ENCODE peak calls at places on chromosomes 2 and 18, in four cellular contexts. One of them, this sample, is unnamed.

GRCh38 chr2:39994151-39994550 is 215.1 kb upstream of the THUMPD2 start:
- DNase-seq in neural progenitor cell: no peak
- DNase-seq in left lung: no peak
- DNase-seq in mammary epithelial cell: peak; percentile 78
- DNase-seq in this sample: no peak

GRCh38 chr2:68043719-68044498 is 18.9 kb downstream of the C1D start:
- DNase-seq in left lung: no peak
- DNase-seq in neural progenitor cell: no peak
- DNase-seq in mammary epithelial cell: peak; percentile 40
- DNase-seq in this sample: no peak

GRCh38 chr2:192016265-192016664 is 169.4 kb upstream of the CAVIN2 start:
- DNase-seq in mammary epithelial cell: peak; percentile 2
- DNase-seq in left lung: no peak
- DNase-seq in neural progenitor cell: no peak
- DNase-seq in this sample: no peak

GRCh38 chr2:164562666-164563065 is 58.6 kb downstream of the GRB14 start:
- DNase-seq in left lung: no peak
- DNase-seq in mammary epithelial cell: no peak
- DNase-seq in neural progenitor cell: no peak
- DNase-seq in this sample: no peak

GRCh38 chr18:32730620-32731021 is 42.2 kb downstream of the KLHL14 start:
- DNase-seq in mammary epithelial cell: peak; percentile 18
- DNase-seq in left lung: no peak
- DNase-seq in neural progenitor cell: no peak
- DNase-seq in this sample: no peak

GRCh38 chr2:28707592-28707991 is 44.0 kb upstream of the PPP1CB start:
- DNase-seq in neural progenitor cell: no peak
- DNase-seq in left lung: no peak
- DNase-seq in mammary epithelial cell: no peak
- DNase-seq in this sample: no peak

GRCh38 chr2:28442328-28442727 is 49.7 kb downstream of the FOSL2 start:
- DNase-seq in left lung: no peak
- DNase-seq in neural progenitor cell: no peak
- DNase-seq in mammary epithelial cell: peak; percentile 39
- DNase-seq in this sample: no peak

GRCh38 chr2:181116251-181116650 is 135.8 kb downstream of the UBE2E3 start:
- DNase-seq in left lung: no peak
- DNase-seq in mammary epithelial cell: no peak
- DNase-seq in neural progenitor cell: no peak
- DNase-seq in this sample: no peak

GRCh38 chr2:223860809-223861738 is 23.7 kb upstream of the AP1S3 start:
- DNase-seq in left lung: no peak
- DNase-seq in neural progenitor cell: no peak
- DNase-seq in mammary epithelial cell: peak; percentile 94
- DNase-seq in this sample: no peak

GRCh38 chr2:219496781-219497494 is 1.8 kb upstream of the GMPPA start:
- DNase-seq in mammary epithelial cell: no peak
- DNase-seq in left lung: no peak
- DNase-seq in neural progenitor cell: peak; percentile 48
- DNase-seq in this sample: no peak

GRCh38 chr2:67877281-67877680 is 185.5 kb downstream of the C1D start:
- DNase-seq in left lung: no peak
- DNase-seq in neural progenitor cell: peak; percentile 27
- DNase-seq in mammary epithelial cell: no peak
- DNase-seq in this sample: peak; percentile 32

GRCh38 chr2:237921967-237922492 is 44.8 kb upstream of the UBE2F start:
- DNase-seq in mammary epithelial cell: no peak
- DNase-seq in left lung: no peak
- DNase-seq in neural progenitor cell: no peak
- DNase-seq in this sample: no peak

GRCh38 chr2:32772623-32773221 is 144.9 kb downstream of the TTC27 start:
- DNase-seq in left lung: no peak
- DNase-seq in neural progenitor cell: peak; percentile 79
- DNase-seq in mammary epithelial cell: peak; percentile 19
- DNase-seq in this sample: peak; percentile 78

GRCh38 chr2:38697116-38697840 is 31.4 kb downstream of the GALM start:
- DNase-seq in left lung: no peak
- DNase-seq in mammary epithelial cell: no peak
- DNase-seq in neural progenitor cell: no peak
- DNase-seq in this sample: no peak

GRCh38 chr2:65367517-65367916 is 64.9 kb downstream of the SPRED2 start:
- DNase-seq in mammary epithelial cell: peak; percentile 98
- DNase-seq in left lung: no peak
- DNase-seq in neural progenitor cell: no peak
- DNase-seq in this sample: no peak

GRCh38 chr2:218400930-218401833 is 1.5 kb downstream of the CTDSP1 start:
- DNase-seq in left lung: peak; percentile 87
- DNase-seq in mammary epithelial cell: no peak
- DNase-seq in neural progenitor cell: peak; percentile 75
- DNase-seq in this sample: peak; percentile 89

GRCh38 chr2:240457223-240458043 is 22.0 kb downstream of the GPC1 start:
- DNase-seq in left lung: peak; percentile 67
- DNase-seq in neural progenitor cell: peak; percentile 56
- DNase-seq in mammary epithelial cell: no peak
- DNase-seq in this sample: peak; percentile 91

GRCh38 chr2:240458044-240458899 is 22.8 kb downstream of the GPC1 start:
- DNase-seq in neural progenitor cell: no peak
- DNase-seq in mammary epithelial cell: no peak
- DNase-seq in left lung: peak; percentile 59
- DNase-seq in this sample: no peak

GRCh38 chr2:240455227-240455718 is 19.8 kb downstream of the GPC1 start:
- DNase-seq in left lung: peak; percentile 37
- DNase-seq in mammary epithelial cell: no peak
- DNase-seq in neural progenitor cell: no peak
- DNase-seq in this sample: no peak

GRCh38 chr2:240455719-240456606 is 20.5 kb downstream of the GPC1 start:
- DNase-seq in left lung: peak; percentile 80
- DNase-seq in neural progenitor cell: peak; percentile 68
- DNase-seq in mammary epithelial cell: no peak
- DNase-seq in this sample: peak; percentile 89

DNA sequence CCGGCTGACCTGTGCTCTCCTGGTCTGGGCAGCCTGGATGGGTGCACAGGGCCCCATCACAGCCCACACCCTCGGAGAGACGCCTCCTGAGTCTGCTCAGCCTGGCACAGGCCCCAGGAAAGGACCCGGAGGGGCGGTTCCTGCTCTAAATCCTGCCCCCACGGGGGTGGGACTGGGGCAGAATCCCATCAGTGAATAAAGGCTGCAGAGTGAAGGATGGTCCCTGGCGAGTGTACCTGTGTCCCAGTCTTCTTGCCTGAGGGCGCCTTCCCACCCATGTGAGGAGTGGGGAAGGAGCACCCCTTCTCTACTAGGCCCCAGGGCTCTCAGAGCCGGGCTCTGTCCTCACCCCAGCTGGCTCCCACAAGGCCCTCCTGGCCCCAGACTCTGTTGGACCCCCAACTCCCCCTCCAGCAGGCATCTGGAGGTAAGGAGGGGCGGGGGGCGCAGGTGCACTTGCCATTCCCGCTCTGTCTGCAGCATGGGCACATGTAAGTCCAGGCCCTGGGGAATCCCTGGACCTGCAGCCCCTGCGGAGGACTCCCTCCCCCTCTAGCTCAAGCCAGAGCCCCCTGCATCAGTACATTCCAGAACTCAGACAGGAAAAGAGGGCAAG is 21.3 kb downstream of the GPC1 start:
- DNase-seq in mammary epithelial cell: no peak
- DNase-seq in neural progenitor cell: no peak
- DNase-seq in left lung: peak; percentile 65
- DNase-seq in this sample: peak; percentile 82
- H3K27me3 ChIP-seq in mammary epithelial cell: no peaks in the 10 kb centered on the region
- H3K27me3 ChIP-seq in neural progenitor cell: peaks cover 36% of the 10 kb centered on the region
- H3K27me3 ChIP-seq in left lung: peaks cover 10% of the 10 kb centered on the region
- H3K27me3 ChIP-seq in this sample: peaks cover 26% of the 10 kb centered on the region

GRCh38 chr2:152411154-152411553 is 76.2 kb downstream of the FMNL2 start:
- DNase-seq in left lung: no peak
- DNase-seq in mammary epithelial cell: no peak
- DNase-seq in neural progenitor cell: no peak
- DNase-seq in this sample: no peak

GRCh38 chr2:152415231-152415642 is 80.3 kb downstream of the FMNL2 start:
- DNase-seq in mammary epithelial cell: peak; percentile 69
- DNase-seq in neural progenitor cell: no peak
- DNase-seq in left lung: no peak
- DNase-seq in this sample: no peak

GRCh38 chr2:152409691-152410597 is 75.0 kb downstream of the FMNL2 start:
- DNase-seq in left lung: no peak
- DNase-seq in mammary epithelial cell: peak; percentile 43
- DNase-seq in neural progenitor cell: no peak
- DNase-seq in this sample: no peak

GRCh38 chr2:152415811-152416210 is 80.8 kb downstream of the FMNL2 start:
- DNase-seq in left lung: no peak
- DNase-seq in neural progenitor cell: no peak
- DNase-seq in mammary epithelial cell: no peak
- DNase-seq in this sample: no peak

DNA sequence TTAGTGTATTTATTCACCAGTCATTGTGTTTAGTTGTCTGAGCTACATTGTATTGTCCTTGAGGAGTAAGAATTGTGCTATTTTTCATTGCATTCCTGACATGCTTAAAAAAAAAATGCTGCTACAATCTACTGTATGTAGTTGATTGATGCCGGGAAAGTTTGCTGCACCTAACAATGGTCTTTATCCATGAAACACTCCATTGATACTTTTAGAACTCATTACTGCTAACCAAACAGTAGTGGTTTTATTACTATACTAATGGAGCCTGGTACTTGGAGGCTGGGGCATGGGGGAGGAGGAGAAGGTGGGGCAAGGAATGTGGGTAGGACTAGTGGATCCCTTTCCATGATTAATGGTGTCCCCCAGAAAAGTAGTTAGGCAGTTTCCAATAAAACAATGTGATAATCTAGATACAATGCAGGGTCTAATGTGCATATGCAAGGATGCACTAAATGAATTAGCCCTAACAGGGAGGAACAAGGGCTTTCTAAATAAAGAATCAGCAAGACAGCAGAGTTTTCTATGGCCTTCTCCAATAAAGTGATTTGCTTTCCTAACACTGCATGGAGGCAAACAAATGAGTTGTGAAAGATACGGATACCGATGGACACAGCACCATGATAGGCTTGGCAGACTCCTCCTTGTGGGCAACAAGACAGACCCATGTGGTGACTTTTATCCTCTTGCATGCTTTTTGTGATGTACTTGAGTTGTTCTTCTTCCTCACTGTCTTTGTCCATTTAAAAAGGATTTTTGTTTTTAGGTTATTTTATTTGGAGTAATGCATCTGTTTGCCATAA is 78.5 kb downstream of the FMNL2 start:
- DNase-seq in left lung: no peak
- DNase-seq in mammary epithelial cell: no peak
- DNase-seq in neural progenitor cell: peak; percentile 67
- DNase-seq in this sample: no peak
- H3K4me3 ChIP-seq in left lung: no peak overlapping the region
- H3K4me3 ChIP-seq in mammary epithelial cell: no peak overlapping the region
- H3K4me3 ChIP-seq in neural progenitor cell: no peak overlapping the region
- H3K4me3 ChIP-seq in this sample: no peak overlapping the region

GRCh38 chr2:24272907-24273306 is 87.4 kb downstream of the ITSN2 start:
- DNase-seq in mammary epithelial cell: no peak
- DNase-seq in left lung: no peak
- DNase-seq in neural progenitor cell: no peak
- DNase-seq in this sample: no peak
- H3K36me3 ChIP-seq in mammary epithelial cell: peaks cover 6% of the 10 kb centered on the region
- H3K36me3 ChIP-seq in left lung: peaks cover 75% of the 10 kb centered on the region
- H3K36me3 ChIP-seq in neural progenitor cell: no peaks in the 10 kb centered on the region
- H3K36me3 ChIP-seq in this sample: no peaks in the 10 kb centered on the region

GRCh38 chr2:169089182-169089581 is 19.8 kb downstream of the DHRS9 start:
- DNase-seq in mammary epithelial cell: no peak
- DNase-seq in left lung: no peak
- DNase-seq in neural progenitor cell: no peak
- DNase-seq in this sample: no peak

GRCh38 chr2:169091761-169092523 is 22.6 kb downstream of the DHRS9 start:
- DNase-seq in mammary epithelial cell: peak; percentile 87
- DNase-seq in neural progenitor cell: no peak
- DNase-seq in left lung: no peak
- DNase-seq in this sample: no peak

GRCh38 chr2:169090133-169090820 is 20.9 kb downstream of the DHRS9 start:
- DNase-seq in left lung: no peak
- DNase-seq in mammary epithelial cell: no peak
- DNase-seq in neural progenitor cell: no peak
- DNase-seq in this sample: no peak

GRCh38 chr2:169093535-169093934 is 24.2 kb downstream of the DHRS9 start:
- DNase-seq in neural progenitor cell: no peak
- DNase-seq in mammary epithelial cell: no peak
- DNase-seq in left lung: no peak
- DNase-seq in this sample: no peak

GRCh38 chr2:169091256-169091655 is 21.9 kb downstream of the DHRS9 start:
- DNase-seq in mammary epithelial cell: no peak
- DNase-seq in left lung: no peak
- DNase-seq in neural progenitor cell: no peak
- DNase-seq in this sample: no peak
- H3K27me3 ChIP-seq in mammary epithelial cell: no peaks in the 10 kb centered on the region
- H3K27me3 ChIP-seq in left lung: no peaks in the 10 kb centered on the region
- H3K27me3 ChIP-seq in neural progenitor cell: peaks cover 66% of the 10 kb centered on the region
- H3K27me3 ChIP-seq in this sample: no peaks in the 10 kb centered on the region

DNA sequence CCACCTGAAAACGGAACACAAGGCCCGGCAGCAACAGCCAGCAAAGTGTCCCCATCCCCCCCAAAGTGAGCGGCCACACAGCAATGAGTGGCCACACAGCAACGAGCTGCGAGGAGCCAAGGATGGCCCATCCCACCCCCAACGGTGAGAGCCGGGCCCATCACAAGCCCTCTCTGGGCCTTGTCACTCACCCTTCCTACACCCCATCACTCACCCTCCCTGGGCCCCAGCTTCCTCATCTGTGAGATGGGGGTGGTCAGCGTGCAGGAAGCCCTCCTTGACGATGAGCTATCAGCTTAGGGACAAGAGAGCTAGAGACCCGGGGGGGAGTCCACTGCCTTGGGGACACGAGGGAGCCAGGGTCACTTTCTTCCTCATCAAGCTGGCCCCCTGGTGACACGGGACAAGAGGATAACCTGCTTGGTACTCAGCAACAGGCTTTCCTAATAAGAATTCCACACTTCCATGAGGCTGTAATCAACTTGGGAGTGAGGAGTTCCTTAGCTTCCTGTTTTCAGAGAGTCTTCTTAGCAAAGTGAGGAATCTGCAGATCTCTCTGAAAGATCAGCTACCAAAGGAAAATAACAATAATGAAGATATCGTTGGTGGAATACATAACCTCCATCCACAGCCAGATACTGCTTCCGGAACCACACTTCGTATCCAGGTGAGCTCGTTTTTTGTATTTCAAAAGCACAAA is 92.7 kb downstream of the HDAC4 start:
- DNase-seq in mammary epithelial cell: no peak
- DNase-seq in left lung: no peak
- DNase-seq in neural progenitor cell: no peak
- DNase-seq in this sample: no peak
- H3K4me3 ChIP-seq in mammary epithelial cell: no peak overlapping the region
- H3K4me3 ChIP-seq in left lung: no peak overlapping the region
- H3K4me3 ChIP-seq in neural progenitor cell: no peak overlapping the region
- H3K4me3 ChIP-seq in this sample: no peak overlapping the region

GRCh38 chr18:76399613-76400391 is 95.2 kb downstream of the ZNF516 start:
- DNase-seq in mammary epithelial cell: no peak
- DNase-seq in neural progenitor cell: peak; percentile 12
- DNase-seq in left lung: no peak
- DNase-seq in this sample: peak; percentile 23
- H3K36me3 ChIP-seq in mammary epithelial cell: no peaks in the 10 kb centered on the region
- H3K36me3 ChIP-seq in neural progenitor cell: no peaks in the 10 kb centered on the region
- H3K36me3 ChIP-seq in left lung: no peaks in the 10 kb centered on the region
- H3K36me3 ChIP-seq in this sample: no peaks in the 10 kb centered on the region

This sample was measured in H7.